ENCODE peak calls at places on chromosome 14, in seven cellular contexts. W is stromal cell of bone marrow; S is Calu3; T is CD4-positive, CD25-positive, alpha-beta regulatory T cell; G is AG10803; Z is AML-193; U is epithelial cell of proximal tubule. P is an unnamed sample.

GRCh38 chr14:106670006-106670405 is 1143.6 kb downstream of the TMEM121 start:
- DNase-seq in S (no peak), W (no peak), T (no peak), Z (no peak), G (no peak), U (no peak), P (no peak)

GRCh38 chr14:90815817-90816662 is at the start of gene TTC7B:
- DNase-seq in Z (no peak), G (peak), T (peak), W (no peak), S (peak), U (no peak), P (peak)

GRCh38 chr14:39948235-39948634 is 516.0 kb upstream of the FBXO33 start:
- DNase-seq in S (no peak), U (no peak), W (no peak), T (no peak), G (no peak), Z (no peak), P (no peak)

GRCh38 chr14:23573384-23573783 is 5.2 kb downstream of the JPH4 start:
- DNase-seq in W (no peak), G (no peak), U (no peak), T (no peak), S (no peak), Z (no peak), P (no peak)

GRCh38 chr14:22221508-22221907 is 367.5 kb downstream of the DAD1 start:
- DNase-seq in T (no peak), W (peak), S (peak), G (peak), Z (peak), U (no peak), P (no peak)

GRCh38 chr14:49593016-49593415 is 5.7 kb upstream of the LRR1 start:
- DNase-seq in G (no peak), U (no peak), W (no peak), T (no peak), S (no peak), Z (no peak), P (no peak)

GRCh38 chr14:92426237-92426636 is 87.3 kb upstream of the RIN3 start:
- DNase-seq in Z (no peak), W (no peak), T (no peak), G (peak), U (no peak), S (no peak), P (no peak)

GRCh38 chr14:98138666-98139065 is 1133.3 kb downstream of the BCL11B start:
- DNase-seq in U (no peak), T (peak), W (no peak), G (peak), Z (peak), S (peak), P (peak)

GRCh38 chr14:35470775-35471174 is 63.2 kb upstream of the INSM2 start:
- DNase-seq in S (no peak), W (peak), Z (no peak), T (no peak), G (peak), U (no peak), P (no peak)

GRCh38 chr14:54312166-54312801 is 84.5 kb upstream of the CDKN3 start:
- DNase-seq in T (no peak), W (peak), S (peak), U (peak), Z (peak), G (peak), P (no peak)